ENCODE peak calls at places on chromosomes 11 and 22, in five cellular contexts. V, R, D, C and H are unnamed samples.

GRCh38 chr11:108853864-108854263 is 189.0 kb downstream of the DDX10 start:
- DNase-seq in R (peak; percentile 55), C (peak; percentile 58), D (peak; percentile 42), V (no peak), H (peak; percentile 48)

GRCh38 chr11:93131709-93132108 is 66.1 kb downstream of the SLC36A4 start:
- DNase-seq in C (peak; percentile 63), D (peak; percentile 19), R (no peak), V (no peak), H (peak; percentile 52)

GRCh38 chr11:67416416-67417335 is 1.2 kb downstream of the CARNS1 start:
- DNase-seq in V (peak; percentile 58), R (no peak), D (peak; percentile 29), C (no peak), H (peak; percentile 36)

GRCh38 chr11:1292644-1293618 is 16.5 kb downstream of the TOLLIP start:
- DNase-seq in R (peak; percentile 7), V (no peak), C (no peak), D (no peak), H (peak; percentile 13)

GRCh38 chr11:85783758-85784157 is 27.2 kb downstream of the SYTL2 start:
- DNase-seq in C (no peak), D (no peak), R (no peak), V (no peak), H (no peak)

GRCh38 chr22:23796461-23796860 is 9.7 kb downstream of the SMARCB1 start:
- DNase-seq in C (no peak), D (no peak), R (no peak), V (no peak), H (no peak)

GRCh38 chr22:23193420-23193819 is 13.1 kb downstream of the BCR start:
- DNase-seq in V (no peak), C (no peak), R (no peak), D (no peak), H (no peak)

GRCh38 chr22:36756746-36757607 is 18.9 kb downstream of the IFT27 start:
- DNase-seq in D (no peak), V (no peak), R (no peak), C (peak; percentile 35), H (no peak)

GRCh38 chr11:19790831-19791552 is 78.4 kb downstream of the NAV2 start:
- DNase-seq in V (no peak), C (peak; percentile 85), D (no peak), R (no peak), H (no peak)

GRCh38 chr11:76654310-76654851 is 16.2 kb downstream of the LRRC32 start:
- DNase-seq in D (peak; percentile 60), R (peak; percentile 31), V (no peak), C (peak; percentile 28), H (no peak)